ENCODE peak calls at places on chromosomes 4 and X, in four cellular contexts. One of them, this sample, is unnamed.

GRCh38 chrX:103554687-103555417 is 30.5 kb upstream of the TCEAL4 start:
- DNase-seq in endothelial cell of umbilical vein: peak
- DNase-seq in A549: no peak
- DNase-seq in WTC11: peak
- DNase-seq in this sample: no peak

GRCh38 chrX:153648358-153649177 is 1.6 kb downstream of the DUSP9 start:
- DNase-seq in endothelial cell of umbilical vein: no peak
- DNase-seq in A549: no peak
- DNase-seq in WTC11: no peak
- DNase-seq in this sample: no peak

GRCh38 chr4:118712872-118713271 is 27.7 kb downstream of the METTL14 start:
- DNase-seq in endothelial cell of umbilical vein: no peak
- DNase-seq in WTC11: no peak
- DNase-seq in A549: no peak
- DNase-seq in this sample: no peak

GRCh38 chr4:76758290-76758882 is 139.6 kb downstream of the SOWAHB start:
- DNase-seq in WTC11: no peak
- DNase-seq in endothelial cell of umbilical vein: peak
- DNase-seq in A549: peak
- DNase-seq in this sample: peak

GRCh38 chr4:3518511-3518880 is 13.7 kb downstream of the LRPAP1 start:
- DNase-seq in endothelial cell of umbilical vein: no peak
- DNase-seq in A549: no peak
- DNase-seq in WTC11: peak
- DNase-seq in this sample: no peak

GRCh38 chr4:103443324-103443723 is 245.2 kb upstream of the CENPE start:
- DNase-seq in endothelial cell of umbilical vein: no peak
- DNase-seq in A549: no peak
- DNase-seq in WTC11: no peak
- DNase-seq in this sample: peak

GRCh38 chr4:145061325-145061920 is 36.6 kb downstream of the ANAPC10 start:
- DNase-seq in endothelial cell of umbilical vein: peak
- DNase-seq in WTC11: no peak
- DNase-seq in A549: no peak
- DNase-seq in this sample: peak

GRCh38 chr4:111174331-111174730 is 551.5 kb upstream of the PITX2 start:
- DNase-seq in endothelial cell of umbilical vein: no peak
- DNase-seq in WTC11: no peak
- DNase-seq in A549: no peak
- DNase-seq in this sample: no peak

GRCh38 chr4:24840362-24840761 is 45.0 kb downstream of the SOD3 start:
- DNase-seq in A549: no peak
- DNase-seq in WTC11: no peak
- DNase-seq in endothelial cell of umbilical vein: no peak
- DNase-seq in this sample: peak

GRCh38 chrX:104335765-104336164 is 81.0 kb upstream of the ESX1 start:
- DNase-seq in WTC11: no peak
- DNase-seq in endothelial cell of umbilical vein: peak
- DNase-seq in A549: no peak
- DNase-seq in this sample: no peak

GRCh38 chr4:95215991-95216605 is 332.7 kb downstream of the UNC5C start:
- DNase-seq in endothelial cell of umbilical vein: no peak
- DNase-seq in WTC11: no peak
- DNase-seq in A549: no peak
- DNase-seq in this sample: no peak

GRCh38 chr4:109559625-109559982 is 442 bp upstream of the MCUB start:
- DNase-seq in endothelial cell of umbilical vein: no peak
- DNase-seq in WTC11: peak
- DNase-seq in A549: peak
- DNase-seq in this sample: no peak

GRCh38 chr4:176949022-176949421 is 156.3 kb upstream of the VEGFC start:
- DNase-seq in WTC11: no peak
- DNase-seq in endothelial cell of umbilical vein: no peak
- DNase-seq in A549: no peak
- DNase-seq in this sample: no peak

GRCh38 chr4:163486321-163486720 is 8.2 kb upstream of the TMA16 start:
- DNase-seq in endothelial cell of umbilical vein: no peak
- DNase-seq in WTC11: no peak
- DNase-seq in A549: no peak
- DNase-seq in this sample: no peak

GRCh38 chr4:102761478-102761790 is 666 bp upstream of the MANBA start:
- DNase-seq in endothelial cell of umbilical vein: no peak
- DNase-seq in A549: no peak
- DNase-seq in WTC11: no peak
- DNase-seq in this sample: peak

DNA sequence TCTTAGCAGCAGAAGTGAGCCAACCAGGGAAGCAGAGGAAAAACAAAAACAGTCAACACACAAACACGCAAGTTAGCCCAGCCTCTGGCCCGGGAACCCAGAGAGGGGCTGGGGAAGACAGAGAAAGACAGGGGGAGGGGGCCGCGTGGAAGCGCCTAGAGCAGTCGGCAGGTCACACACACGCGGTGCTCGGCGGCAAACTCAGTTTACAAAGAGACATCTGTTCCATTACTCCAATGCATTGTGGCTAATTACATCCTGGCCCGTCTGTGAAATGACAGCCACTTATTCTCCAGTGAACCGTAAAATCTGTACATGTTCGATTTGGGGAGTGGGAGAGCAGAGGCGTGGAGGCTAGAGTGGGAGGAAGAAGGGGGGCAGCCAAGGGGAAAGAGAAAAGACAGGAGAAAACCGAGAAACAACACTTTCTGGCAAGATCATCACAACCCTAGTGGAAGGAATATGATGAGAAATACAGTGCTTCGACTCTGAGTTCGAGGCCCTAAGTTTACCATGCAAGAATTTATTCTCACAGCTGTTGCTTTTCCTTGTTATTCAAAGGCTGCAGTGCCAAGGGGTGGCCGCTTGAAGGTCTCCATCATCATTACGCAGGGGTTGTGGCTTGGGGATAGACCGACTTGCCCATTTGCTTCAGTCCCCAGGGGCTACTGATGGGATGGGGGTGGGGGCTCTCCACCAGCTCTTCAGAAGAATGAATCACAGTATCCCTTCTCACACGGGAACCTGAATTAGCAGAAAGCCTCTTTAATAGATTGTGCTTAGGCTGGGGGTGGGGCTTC is 167.7 kb downstream of the MGST2 start:
- DNase-seq in endothelial cell of umbilical vein: no peak
- DNase-seq in WTC11: peak
- DNase-seq in A549: no peak
- DNase-seq in this sample: no peak
- TF ChIP-seq JUN in endothelial cell of umbilical vein: no peak
- TF ChIP-seq JUN in WTC11: no peak
- TF ChIP-seq JUN in A549: no peak
- TF ChIP-seq JUN in this sample: no peak

DNA sequence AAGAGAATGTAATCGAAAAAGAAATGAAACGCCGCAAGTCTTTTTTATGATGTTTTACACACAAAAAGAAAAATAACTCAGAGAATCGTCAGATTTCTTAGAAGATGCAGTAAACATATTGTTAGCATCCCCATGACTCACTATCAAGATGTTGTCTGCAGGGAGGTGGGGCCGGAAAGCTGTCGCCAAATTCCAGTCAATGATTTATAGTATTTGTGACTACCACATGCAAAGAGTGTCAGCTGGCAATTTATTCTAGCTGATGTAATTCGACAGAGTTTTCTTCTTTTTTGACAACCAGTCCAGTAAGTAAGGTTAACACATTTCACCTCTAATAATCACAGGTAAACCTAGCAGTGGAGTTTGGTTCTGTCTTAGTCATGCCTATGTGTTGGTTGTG is 19.7 kb upstream of the PPP1R2C start:
- DNase-seq in endothelial cell of umbilical vein: no peak
- DNase-seq in A549: no peak
- DNase-seq in WTC11: no peak
- DNase-seq in this sample: no peak
- TF ChIP-seq JUN in endothelial cell of umbilical vein: no peak
- TF ChIP-seq JUN in A549: no peak
- TF ChIP-seq JUN in WTC11: no peak
- TF ChIP-seq JUN in this sample: no peak

DNA sequence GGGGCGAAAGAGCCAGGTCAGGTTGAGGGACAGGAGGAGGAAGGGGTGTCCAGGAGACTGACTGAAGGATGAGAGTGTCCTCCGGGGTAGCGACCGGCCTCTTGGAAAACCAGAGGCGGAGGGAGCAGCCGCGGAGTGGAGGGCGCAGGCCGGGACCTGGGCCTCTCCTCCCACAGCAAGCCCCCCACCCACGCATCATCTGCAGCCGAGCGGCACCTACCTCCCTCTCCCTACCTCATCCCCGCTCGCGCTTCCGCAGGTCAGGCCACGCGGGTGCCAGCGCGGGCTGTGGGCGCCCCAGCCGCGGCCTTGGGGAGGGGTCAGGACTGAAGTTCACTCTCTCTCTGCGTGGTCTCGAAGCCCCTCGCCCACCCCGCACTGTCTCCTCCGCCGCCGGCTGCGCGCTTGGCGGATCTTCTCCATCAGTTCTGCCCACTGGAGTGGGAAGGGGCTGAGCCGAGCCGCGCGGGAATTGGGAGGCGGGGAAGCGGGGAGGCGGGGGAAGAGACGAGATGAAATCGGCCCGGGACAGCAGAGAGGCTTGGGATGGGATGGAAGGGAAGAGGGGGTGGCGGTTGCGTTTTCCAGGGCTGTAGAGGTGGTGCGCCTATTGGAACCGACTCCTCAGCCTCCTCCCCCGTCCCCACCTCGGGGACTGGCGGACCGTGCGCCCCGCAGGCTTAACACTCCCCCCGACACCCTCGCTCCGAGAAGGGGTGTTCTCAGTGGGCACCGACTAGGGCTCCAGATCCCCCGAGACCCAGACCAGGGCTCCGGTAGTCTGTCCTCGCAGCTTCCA is 1.8 kb downstream of the NLGN4X start:
- DNase-seq in WTC11: peak
- DNase-seq in endothelial cell of umbilical vein: no peak
- DNase-seq in A549: no peak
- DNase-seq in this sample: no peak
- TF ChIP-seq JUN in WTC11: no peak
- TF ChIP-seq JUN in endothelial cell of umbilical vein: no peak
- TF ChIP-seq JUN in A549: no peak
- TF ChIP-seq JUN in this sample: no peak

DNA sequence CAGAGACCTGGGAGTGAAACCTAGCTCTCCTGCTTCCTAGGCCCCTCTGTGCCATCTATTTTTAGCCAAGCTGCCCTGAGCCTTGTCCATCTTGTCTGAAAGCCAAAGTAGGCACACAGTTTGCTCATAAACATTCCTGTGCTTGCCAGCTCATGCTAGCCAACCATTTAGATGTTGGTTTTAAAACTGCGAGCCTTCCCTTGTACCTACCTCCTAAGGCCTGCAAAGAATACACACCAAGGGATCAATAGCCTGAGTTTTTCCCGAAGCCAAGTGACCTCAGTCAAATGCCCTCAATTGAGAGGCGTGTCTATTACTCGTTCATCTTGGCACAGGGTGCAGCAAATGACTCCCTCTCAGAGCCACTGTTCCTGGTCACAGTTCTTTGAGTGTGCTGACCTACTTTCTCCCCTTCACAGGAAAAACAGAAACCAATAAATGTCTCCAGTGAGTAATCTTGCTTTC is 48.5 kb downstream of the ZCCHC12 start:
- DNase-seq in A549: no peak
- DNase-seq in endothelial cell of umbilical vein: no peak
- DNase-seq in WTC11: no peak
- DNase-seq in this sample: no peak
- TF ChIP-seq JUN in A549: no peak
- TF ChIP-seq JUN in endothelial cell of umbilical vein: no peak
- TF ChIP-seq JUN in WTC11: no peak
- TF ChIP-seq JUN in this sample: no peak

GRCh38 chrX:134870419-134870818 is 120.4 kb upstream of the SMIM10 start:
- DNase-seq in WTC11: no peak
- DNase-seq in endothelial cell of umbilical vein: no peak
- DNase-seq in A549: no peak
- DNase-seq in this sample: no peak

GRCh38 chrX:134865730-134866129 is 125.1 kb upstream of the SMIM10 start:
- DNase-seq in endothelial cell of umbilical vein: no peak
- DNase-seq in WTC11: no peak
- DNase-seq in A549: no peak
- DNase-seq in this sample: no peak

GRCh38 chrX:134868766-134869495 is 121.9 kb upstream of the SMIM10 start:
- DNase-seq in WTC11: no peak
- DNase-seq in endothelial cell of umbilical vein: peak
- DNase-seq in A549: no peak
- DNase-seq in this sample: no peak
- TF ChIP-seq JUN in WTC11: no peak
- TF ChIP-seq JUN in endothelial cell of umbilical vein: peak
- TF ChIP-seq JUN in A549: no peak
- TF ChIP-seq JUN in this sample: no peak

DNA sequence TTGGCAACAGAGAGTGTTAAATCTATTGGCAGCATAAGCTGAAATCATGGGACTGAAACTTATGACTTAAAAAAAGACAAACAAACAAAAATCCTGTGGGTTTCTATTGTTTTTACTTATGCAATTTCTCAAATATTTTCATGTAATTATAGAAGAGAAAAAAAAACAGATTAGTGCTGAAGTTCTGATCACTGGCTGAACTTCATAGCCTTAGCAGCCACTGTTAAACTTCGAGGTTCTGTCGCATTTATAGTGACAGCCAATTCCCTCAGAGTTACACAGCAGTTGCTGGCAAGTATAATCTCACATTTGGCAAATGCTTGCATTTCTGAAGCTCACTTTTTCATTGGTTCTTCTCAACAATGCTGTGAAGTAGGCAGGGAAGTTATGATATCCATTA is 748.9 kb upstream of the MAGEB2 start:
- DNase-seq in endothelial cell of umbilical vein: no peak
- DNase-seq in A549: no peak
- DNase-seq in WTC11: no peak
- DNase-seq in this sample: no peak
- TF ChIP-seq JUN in endothelial cell of umbilical vein: no peak
- TF ChIP-seq JUN in A549: no peak
- TF ChIP-seq JUN in WTC11: no peak
- TF ChIP-seq JUN in this sample: no peak

GRCh38 chr4:39354178-39354503 is 12.0 kb downstream of the RFC1 start:
- DNase-seq in A549: no peak
- DNase-seq in endothelial cell of umbilical vein: no peak
- DNase-seq in WTC11: no peak
- DNase-seq in this sample: no peak

GRCh38 chr4:39349326-39349725 is 16.8 kb downstream of the RFC1 start:
- DNase-seq in A549: no peak
- DNase-seq in endothelial cell of umbilical vein: no peak
- DNase-seq in WTC11: no peak
- DNase-seq in this sample: no peak

GRCh38 chr4:39357002-39357401 is 9.2 kb downstream of the RFC1 start:
- DNase-seq in WTC11: no peak
- DNase-seq in endothelial cell of umbilical vein: no peak
- DNase-seq in A549: no peak
- DNase-seq in this sample: no peak

GRCh38 chr4:39348371-39349265 is 17.5 kb downstream of the RFC1 start:
- DNase-seq in endothelial cell of umbilical vein: no peak
- DNase-seq in A549: no peak
- DNase-seq in WTC11: no peak
- DNase-seq in this sample: peak

GRCh38 chr4:39353478-39354177 is 12.5 kb downstream of the RFC1 start:
- DNase-seq in endothelial cell of umbilical vein: peak
- DNase-seq in A549: no peak
- DNase-seq in WTC11: no peak
- DNase-seq in this sample: no peak
- TF ChIP-seq JUN in endothelial cell of umbilical vein: peak
- TF ChIP-seq JUN in A549: no peak
- TF ChIP-seq JUN in WTC11: no peak
- TF ChIP-seq JUN in this sample: no peak

GRCh38 chrX:11908371-11908770 is 150.3 kb downstream of the MSL3 start:
- DNase-seq in A549: peak
- DNase-seq in WTC11: peak
- DNase-seq in endothelial cell of umbilical vein: peak
- DNase-seq in this sample: peak

GRCh38 chrX:11913001-11913400 is 155.0 kb downstream of the MSL3 start:
- DNase-seq in A549: no peak
- DNase-seq in endothelial cell of umbilical vein: no peak
- DNase-seq in WTC11: no peak
- DNase-seq in this sample: no peak
- TF ChIP-seq JUN in A549: no peak
- TF ChIP-seq JUN in endothelial cell of umbilical vein: no peak
- TF ChIP-seq JUN in WTC11: no peak
- TF ChIP-seq JUN in this sample: no peak